ENCODE peak calls at places on chromosomes 4 and X, in nine cellular contexts. W is activated CD4-positive, alpha-beta T cell treated with anti-CD3 and anti-CD28 coated beads, Interleukin-2, amount 50 U/mL, for 24 hours; G is hepatocyte; I is GM20000; V is stimulated activated naive B cell treated with anti-CD40 and anti-IgM and Interleukin-4, amounts not matched to agents 10 μg/mL and 1 μg/mL and 100 μg/mL, for 72 hours; H is activated T-cell treated with anti-CD3 and anti-CD28 coated beads, Interleukin-2, amount 50 U/mL, for 48 hours; M is fibroblast of the aortic adventitia; R is mesenchymal stem cell; E is NCI-H2171 treated with DMSO at 0.1 percent for 48 hours. F is an unnamed sample.

GRCh38 chrX:120677017-120677652 is 47.3 kb upstream of the C1GALT1C1 start:
- DNase-seq in W (no peak), G (no peak), I (no peak), V (peak), H (no peak), M (no peak), R (no peak), E (no peak), F (peak)

GRCh38 chr4:83993774-83994173 is 457.9 kb downstream of the GPAT3 start:
- DNase-seq in W (no peak), G (no peak), I (no peak), V (no peak), H (no peak), M (no peak), R (no peak), E (no peak), F (no peak)

GRCh38 chr4:92100980-92101379 is 202.8 kb upstream of the GRID2 start:
- DNase-seq in W (no peak), G (no peak), I (no peak), V (no peak), H (no peak), M (no peak), R (no peak), E (peak), F (no peak)

GRCh38 chr4:94127707-94128328 is 79.8 kb upstream of the SMARCAD1 start:
- DNase-seq in W (no peak), G (peak), I (peak), V (no peak), H (no peak), M (peak), R (peak), E (peak), F (peak)

GRCh38 chr4:124202106-124202505 is 510.4 kb downstream of the ANKRD50 start:
- DNase-seq in W (no peak), G (peak), I (no peak), V (no peak), H (no peak), M (peak), R (peak), E (no peak), F (peak)

GRCh38 chr4:185573651-185574199 is 38.4 kb upstream of the PDLIM3 start:
- DNase-seq in W (no peak), G (peak), I (no peak), V (no peak), H (no peak), M (peak), R (peak), E (peak), F (peak)

GRCh38 chr4:7691992-7692391 is 247.7 kb downstream of the AFAP1 start:
- DNase-seq in W (no peak), G (no peak), I (no peak), V (no peak), H (no peak), M (no peak), R (no peak), E (peak), F (no peak)

GRCh38 chr4:94486372-94486801 is 34.6 kb downstream of the PDLIM5 start:
- DNase-seq in W (no peak), G (no peak), I (no peak), V (no peak), H (no peak), M (no peak), R (peak), E (no peak), F (peak)

GRCh38 chrX:67536564-67536963 is 7.3 kb upstream of the AR start:
- DNase-seq in W (no peak), G (no peak), I (no peak), V (no peak), H (no peak), M (no peak), R (no peak), E (no peak), F (no peak)

GRCh38 chrX:136261316-136261715 is 10.1 kb upstream of the MAP7D3 start:
- DNase-seq in W (no peak), G (no peak), I (no peak), V (no peak), H (no peak), M (no peak), R (peak), E (no peak), F (no peak)

GRCh38 chr4:11495291-11495690 is 66.6 kb upstream of the HS3ST1 start:
- DNase-seq in W (no peak), G (no peak), I (no peak), V (no peak), H (no peak), M (no peak), R (no peak), E (no peak), F (peak)

GRCh38 chrX:96004386-96004785 is 680.3 kb upstream of the DIAPH2 start:
- DNase-seq in W (no peak), G (no peak), I (no peak), V (no peak), H (no peak), M (peak), R (peak), E (no peak), F (peak)